ENCODE peak calls at places on chromosomes 16 and 17, in seven cellular contexts. Z, H, K, E, Q, W and F are unnamed samples.

GRCh38 chr16:28064150-28064549 is 636 bp upstream of the GSG1L start:
- DNase-seq in Z (no peak), H (no peak), K (peak; percentile 10), E (no peak), Q (no peak), W (no peak), F (no peak)

GRCh38 chr17:16358394-16358793 is 5.1 kb upstream of the CENPV start:
- DNase-seq in Z (no peak), H (no peak), K (no peak), E (no peak), Q (no peak), W (no peak), F (no peak)

GRCh38 chr17:48055531-48056245 is 7.5 kb downstream of the NFE2L1 start:
- DNase-seq in Z (no peak), H (peak; percentile 95), K (no peak), E (peak; percentile 92), Q (peak; percentile 33), W (no peak), F (peak; percentile 94)

GRCh38 chr17:49690256-49690655 is 12.4 kb upstream of the SPOP start:
- DNase-seq in Z (no peak), H (no peak), K (no peak), E (no peak), Q (no peak), W (no peak), F (no peak)

GRCh38 chr17:45346255-45347015 is 29.6 kb upstream of the MAP3K14 start:
- DNase-seq in Z (no peak), H (peak; percentile 43), K (no peak), E (no peak), Q (no peak), W (no peak), F (peak; percentile 28)

GRCh38 chr17:57534863-57535651 is 210.0 kb downstream of the CCDC182 start:
- DNase-seq in Z (no peak), H (no peak), K (no peak), E (no peak), Q (no peak), W (no peak), F (no peak)

GRCh38 chr17:8125947-8126305 is 2.0 kb upstream of the HES7 start:
- DNase-seq in Z (no peak), H (peak; percentile 34), K (peak; percentile 68), E (peak; percentile 33), Q (peak; percentile 82), W (peak; percentile 32), F (peak; percentile 49)

GRCh38 chr16:23318639-23319038 is 16.5 kb downstream of the SCNN1B start:
- DNase-seq in Z (no peak), H (no peak), K (no peak), E (no peak), Q (no peak), W (no peak), F (no peak)

GRCh38 chr16:19753815-19754643 is 36.0 kb downstream of the IQCK start:
- DNase-seq in Z (no peak), H (peak; percentile 12), K (no peak), E (peak; percentile 77), Q (no peak), W (no peak), F (peak; percentile 46)

GRCh38 chr17:62804822-62805221 is 3.3 kb downstream of the MARCHF10 start:
- DNase-seq in Z (no peak), H (peak; percentile 62), K (no peak), E (peak; percentile 89), Q (no peak), W (no peak), F (peak; percentile 77)

GRCh38 chr16:85436636-85437160 is 176.4 kb upstream of the GSE1 start:
- DNase-seq in Z (no peak), H (peak; percentile 68), K (peak; percentile 89), E (no peak), Q (peak; percentile 71), W (no peak), F (peak; percentile 60)

GRCh38 chr17:10243905-10244844 is 45.8 kb upstream of the GAS7 start:
- DNase-seq in Z (no peak), H (peak; percentile 7), K (no peak), E (peak; percentile 48), Q (no peak), W (no peak), F (peak; percentile 39)

GRCh38 chr17:30956764-30957374 is 14.0 kb upstream of the RNF135 start:
- DNase-seq in Z (no peak), H (peak; percentile 46), K (no peak), E (peak; percentile 19), Q (peak; percentile 13), W (peak; percentile 49), F (peak; percentile 36)

GRCh38 chr17:48376926-48377325 is 53.1 kb downstream of the SKAP1 start:
- DNase-seq in Z (no peak), H (no peak), K (no peak), E (no peak), Q (no peak), W (no peak), F (no peak)

GRCh38 chr16:66127459-66128362 is 238.8 kb upstream of the CDH5 start:
- DNase-seq in Z (no peak), H (no peak), K (no peak), E (no peak), Q (peak; percentile 51), W (no peak), F (no peak)

GRCh38 chr17:17575360-17576251 is 15.9 kb downstream of the PEMT start:
- DNase-seq in Z (no peak), H (peak; percentile 28), K (no peak), E (no peak), Q (no peak), W (no peak), F (peak; percentile 84)

GRCh38 chr16:89884041-89884421 is 10.6 kb downstream of the TCF25 start:
- DNase-seq in Z (no peak), H (no peak), K (no peak), E (no peak), Q (no peak), W (no peak), F (no peak)

GRCh38 chr17:66654341-66654740 is 180.6 kb upstream of the CACNG5 start:
- DNase-seq in Z (no peak), H (peak; percentile 64), K (no peak), E (peak; percentile 68), Q (no peak), W (no peak), F (peak; percentile 58)

GRCh38 chr17:78517421-78517820 is 59.8 kb downstream of the DNAH17 start:
- DNase-seq in Z (no peak), H (peak; percentile 6), K (peak; percentile 2), E (no peak), Q (no peak), W (peak; percentile 39), F (peak; percentile 57)

GRCh38 chr17:82274134-82275020 is 877 bp upstream of the CSNK1D start:
- DNase-seq in Z (no peak), H (no peak), K (peak; percentile 49), E (no peak), Q (no peak), W (no peak), F (no peak)
- H3K4me3 ChIP-seq in Z (peak overlapping the region; percentile 80), H (no peak overlapping the region), K (no peak overlapping the region), E (peak overlapping the region; percentile 82), Q (peak overlapping the region; percentile 82), W (peak overlapping the region; percentile 99), F (peak overlapping the region; percentile 86)

GRCh38 chr16:13193721-13194120 is 292.3 kb downstream of the SHISA9 start:
- DNase-seq in Z (no peak), H (no peak), K (no peak), E (no peak), Q (no peak), W (no peak), F (no peak)

GRCh38 chr16:13194766-13195165 is 293.4 kb downstream of the SHISA9 start:
- DNase-seq in Z (no peak), H (no peak), K (no peak), E (no peak), Q (no peak), W (no peak), F (no peak)

GRCh38 chr16:13186813-13187212 is 285.4 kb downstream of the SHISA9 start:
- DNase-seq in Z (no peak), H (no peak), K (no peak), E (no peak), Q (peak; percentile 49), W (no peak), F (no peak)

DNA sequence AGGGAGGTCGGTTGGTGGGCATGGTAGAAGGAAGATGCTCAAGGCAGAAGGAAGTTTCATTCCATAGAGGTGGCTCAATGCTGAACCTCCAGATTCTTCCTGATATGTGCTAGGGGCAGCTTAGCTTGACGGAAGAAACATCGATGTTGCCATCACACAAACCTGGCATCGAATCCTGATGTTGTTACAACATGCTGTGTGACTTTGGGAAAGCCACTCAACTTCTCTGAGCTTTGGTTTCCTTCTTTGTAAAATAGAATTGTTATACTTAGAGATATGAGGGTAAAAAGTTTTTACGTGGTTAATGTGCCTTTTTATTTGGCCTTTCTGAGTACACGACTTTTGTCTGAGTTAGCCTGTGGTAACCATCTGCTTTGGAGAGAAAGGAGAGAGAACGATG is 287.9 kb downstream of the SHISA9 start:
- DNase-seq in Z (no peak), H (no peak), K (no peak), E (no peak), Q (no peak), W (no peak), F (no peak)
- TF ChIP-seq CTCF in Z (no peak), H (no peak), K (no peak), E (no peak), Q (no peak), W (no peak), F (no peak)

DNA sequence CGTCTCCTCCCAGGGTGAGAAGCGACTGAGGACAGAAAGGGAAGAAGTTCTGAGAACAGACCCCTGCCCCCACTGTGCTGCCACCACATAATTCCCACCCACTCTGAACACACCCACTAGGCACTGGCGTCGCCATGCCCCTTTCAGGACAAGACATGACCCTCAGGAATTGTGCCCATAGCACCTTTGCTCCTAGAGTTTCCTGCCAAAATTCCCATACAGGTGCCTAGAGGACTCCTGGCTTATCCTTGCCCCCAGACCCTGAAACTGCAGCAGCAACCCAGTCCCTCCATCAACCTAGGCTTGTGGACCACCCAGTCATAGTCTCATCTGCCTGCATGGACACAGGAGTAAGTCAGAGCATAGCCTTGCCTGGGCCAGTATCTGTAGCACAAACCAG is 157.7 kb upstream of the ZNF267 start:
- DNase-seq in Z (no peak), H (no peak), K (no peak), E (no peak), Q (no peak), W (no peak), F (no peak)
- H3K4me3 ChIP-seq in Z (no peak overlapping the region), H (no peak overlapping the region), K (no peak overlapping the region), E (no peak overlapping the region), Q (no peak overlapping the region), W (no peak overlapping the region), F (no peak overlapping the region)

DNA sequence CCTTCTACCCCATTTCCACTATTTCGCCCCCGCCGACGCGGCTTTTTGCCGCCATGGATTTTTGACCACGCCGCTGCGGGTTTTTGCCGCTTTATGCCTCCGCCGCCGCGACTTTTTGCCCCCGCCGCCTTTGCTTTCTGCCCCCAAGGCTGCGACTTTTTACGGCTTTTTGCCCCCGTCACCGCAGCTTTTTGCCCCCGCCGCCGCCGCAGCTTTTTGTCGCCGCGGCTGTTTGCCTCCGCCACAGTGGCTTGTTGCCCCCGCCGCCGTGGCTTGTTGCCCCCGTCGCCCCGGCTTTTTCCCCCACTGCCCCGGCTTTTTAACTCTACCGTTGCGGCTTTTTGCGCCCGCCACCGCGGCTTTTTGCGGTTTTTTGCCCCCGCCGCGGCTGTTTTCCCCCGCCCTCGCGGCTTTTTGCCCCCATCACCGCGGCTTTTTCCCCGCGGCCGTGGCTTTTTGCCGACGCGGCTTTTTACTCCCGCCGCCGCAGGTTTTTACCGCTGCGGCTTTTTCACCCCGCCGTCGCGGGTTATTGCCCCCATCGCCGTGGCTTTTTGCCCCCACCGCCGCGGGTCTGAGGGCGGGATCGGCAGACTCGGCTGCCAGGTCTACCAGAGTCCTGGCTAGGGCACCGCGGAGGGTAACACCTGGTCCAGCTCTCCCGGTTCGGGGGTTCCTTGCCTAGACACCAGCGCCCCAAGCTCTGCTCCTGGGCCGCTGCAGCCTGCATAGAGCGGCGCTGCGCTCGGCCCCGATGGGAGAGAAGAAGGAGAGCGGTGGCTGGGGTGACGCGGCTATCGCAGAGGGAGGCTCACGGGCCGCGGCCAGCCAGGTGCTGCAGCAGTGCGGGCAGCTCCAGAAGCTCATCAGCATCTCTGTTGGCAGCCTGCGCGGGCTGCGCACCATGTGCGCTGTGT is 562.7 kb upstream of the WSB1 start:
- DNase-seq in Z (no peak), H (no peak), K (peak; percentile 45), E (no peak), Q (no peak), W (no peak), F (no peak)
- TF ChIP-seq CTCF in Z (no peak), H (no peak), K (no peak), E (no peak), Q (no peak), W (no peak), F (no peak)